ENCODE peak calls at places on chromosomes 11 and 22, in five cellular contexts. One of them, this sample, is unnamed. For H3K4me1, the result is how much of the 10 kb centered on the place peaks cover.

GRCh38 chr11:2943711-2944118 is 14.5 kb upstream of the PHLDA2 start:
- DNase-seq in endothelial cell of umbilical vein: no peak
- DNase-seq in mammary epithelial cell: no peak
- DNase-seq in hepatocyte: no peak
- DNase-seq in OCI-LY7: no peak
- DNase-seq in this sample: no peak

GRCh38 chr11:42524534-42525227 is 787.1 kb upstream of the API5 start:
- DNase-seq in hepatocyte: peak
- DNase-seq in mammary epithelial cell: peak
- DNase-seq in OCI-LY7: peak
- DNase-seq in endothelial cell of umbilical vein: peak
- DNase-seq in this sample: peak

GRCh38 chr11:44177905-44178304 is 82.4 kb downstream of the EXT2 start:
- DNase-seq in hepatocyte: no peak
- DNase-seq in endothelial cell of umbilical vein: no peak
- DNase-seq in mammary epithelial cell: no peak
- DNase-seq in OCI-LY7: no peak
- DNase-seq in this sample: peak

GRCh38 chr11:69396051-69396947 is 85.2 kb upstream of the LINC01488 start:
- DNase-seq in mammary epithelial cell: no peak
- DNase-seq in endothelial cell of umbilical vein: no peak
- DNase-seq in hepatocyte: no peak
- DNase-seq in OCI-LY7: no peak
- DNase-seq in this sample: no peak

GRCh38 chr22:47001288-47001687 is 238.8 kb downstream of the TBC1D22A start:
- DNase-seq in endothelial cell of umbilical vein: no peak
- DNase-seq in hepatocyte: no peak
- DNase-seq in mammary epithelial cell: no peak
- DNase-seq in OCI-LY7: no peak
- DNase-seq in this sample: no peak

GRCh38 chr11:121180183-121180582 is 79.1 kb downstream of the TECTA start:
- DNase-seq in hepatocyte: no peak
- DNase-seq in mammary epithelial cell: no peak
- DNase-seq in OCI-LY7: no peak
- DNase-seq in endothelial cell of umbilical vein: no peak
- DNase-seq in this sample: no peak

GRCh38 chr11:16154715-16155396 is 201.5 kb downstream of the SOX6 start:
- DNase-seq in OCI-LY7: no peak
- DNase-seq in endothelial cell of umbilical vein: no peak
- DNase-seq in mammary epithelial cell: peak
- DNase-seq in hepatocyte: peak
- DNase-seq in this sample: no peak

GRCh38 chr22:49568751-49569285 is 258.9 kb downstream of the BRD1 start:
- DNase-seq in hepatocyte: no peak
- DNase-seq in OCI-LY7: no peak
- DNase-seq in endothelial cell of umbilical vein: no peak
- DNase-seq in mammary epithelial cell: no peak
- DNase-seq in this sample: no peak

GRCh38 chr11:46541593-46542371 is 52.0 kb downstream of the AMBRA1 start:
- DNase-seq in OCI-LY7: no peak
- DNase-seq in mammary epithelial cell: no peak
- DNase-seq in hepatocyte: no peak
- DNase-seq in endothelial cell of umbilical vein: no peak
- DNase-seq in this sample: no peak

GRCh38 chr11:126917531-126918204 is 82.9 kb downstream of the KIRREL3 start:
- DNase-seq in hepatocyte: peak
- DNase-seq in mammary epithelial cell: peak
- DNase-seq in OCI-LY7: no peak
- DNase-seq in endothelial cell of umbilical vein: no peak
- DNase-seq in this sample: peak

GRCh38 chr11:126477526-126478275 is 122.2 kb downstream of the ST3GAL4 start:
- DNase-seq in endothelial cell of umbilical vein: no peak
- DNase-seq in hepatocyte: no peak
- DNase-seq in mammary epithelial cell: no peak
- DNase-seq in OCI-LY7: no peak
- DNase-seq in this sample: no peak

GRCh38 chr11:119699227-119699626 is 29.8 kb downstream of the NECTIN1 start:
- DNase-seq in OCI-LY7: no peak
- DNase-seq in endothelial cell of umbilical vein: no peak
- DNase-seq in mammary epithelial cell: peak
- DNase-seq in hepatocyte: peak
- DNase-seq in this sample: peak

GRCh38 chr11:97060184-97060583 is 670.4 kb downstream of the JRKL start:
- DNase-seq in OCI-LY7: no peak
- DNase-seq in endothelial cell of umbilical vein: no peak
- DNase-seq in hepatocyte: no peak
- DNase-seq in mammary epithelial cell: no peak
- DNase-seq in this sample: no peak

GRCh38 chr11:116529681-116530080 is 243.1 kb downstream of the BUD13 start:
- DNase-seq in mammary epithelial cell: no peak
- DNase-seq in OCI-LY7: no peak
- DNase-seq in endothelial cell of umbilical vein: no peak
- DNase-seq in hepatocyte: no peak
- DNase-seq in this sample: no peak

GRCh38 chr22:43305806-43306205 is 37.4 kb downstream of the SCUBE1 start:
- DNase-seq in OCI-LY7: no peak
- DNase-seq in hepatocyte: no peak
- DNase-seq in endothelial cell of umbilical vein: no peak
- DNase-seq in mammary epithelial cell: no peak
- DNase-seq in this sample: no peak

GRCh38 chr11:67441082-67441683 is 2.1 kb downstream of the CORO1B start:
- DNase-seq in hepatocyte: no peak
- DNase-seq in endothelial cell of umbilical vein: no peak
- DNase-seq in OCI-LY7: peak
- DNase-seq in mammary epithelial cell: no peak
- DNase-seq in this sample: no peak

GRCh38 chr11:8341966-8342365 is 78.3 kb upstream of the LMO1 start:
- DNase-seq in endothelial cell of umbilical vein: no peak
- DNase-seq in OCI-LY7: no peak
- DNase-seq in mammary epithelial cell: no peak
- DNase-seq in hepatocyte: no peak
- DNase-seq in this sample: no peak

GRCh38 chr11:11171854-11172253 is 181.2 kb downstream of the CSNK2A3 start:
- DNase-seq in endothelial cell of umbilical vein: no peak
- DNase-seq in mammary epithelial cell: no peak
- DNase-seq in hepatocyte: no peak
- DNase-seq in OCI-LY7: peak
- DNase-seq in this sample: peak

GRCh38 chr11:26297179-26297970 is 34.6 kb upstream of the ANO3 start:
- DNase-seq in mammary epithelial cell: peak
- DNase-seq in hepatocyte: peak
- DNase-seq in OCI-LY7: peak
- DNase-seq in endothelial cell of umbilical vein: peak
- DNase-seq in this sample: peak

GRCh38 chr22:32823024-32823730 is 21.7 kb downstream of the TIMP3 start:
- DNase-seq in mammary epithelial cell: no peak
- DNase-seq in OCI-LY7: peak
- DNase-seq in endothelial cell of umbilical vein: no peak
- DNase-seq in hepatocyte: peak
- DNase-seq in this sample: peak

GRCh38 chr11:3165152-3165705 is at the start of gene OSBPL5:
- DNase-seq in mammary epithelial cell: peak
- DNase-seq in hepatocyte: peak
- DNase-seq in OCI-LY7: peak
- DNase-seq in endothelial cell of umbilical vein: peak
- DNase-seq in this sample: peak

GRCh38 chr11:102762414-102762813 is 18.0 kb downstream of the MMP10 start:
- DNase-seq in endothelial cell of umbilical vein: peak
- DNase-seq in hepatocyte: no peak
- DNase-seq in mammary epithelial cell: peak
- DNase-seq in OCI-LY7: no peak
- DNase-seq in this sample: peak

GRCh38 chr22:46699091-46699490 is 39.0 kb downstream of the CERK start:
- DNase-seq in OCI-LY7: no peak
- DNase-seq in hepatocyte: no peak
- DNase-seq in endothelial cell of umbilical vein: no peak
- DNase-seq in mammary epithelial cell: no peak
- DNase-seq in this sample: no peak

GRCh38 chr11:69819541-69820070 is 390 bp upstream of the FGF3 start:
- DNase-seq in OCI-LY7: no peak
- DNase-seq in endothelial cell of umbilical vein: no peak
- DNase-seq in hepatocyte: no peak
- DNase-seq in mammary epithelial cell: no peak
- DNase-seq in this sample: no peak

GRCh38 chr11:40321537-40321936 is 1137.9 kb downstream of the LRRC4C start:
- DNase-seq in hepatocyte: no peak
- DNase-seq in endothelial cell of umbilical vein: no peak
- DNase-seq in mammary epithelial cell: no peak
- DNase-seq in OCI-LY7: no peak
- DNase-seq in this sample: no peak

GRCh38 chr11:2375341-2375853 is 1.7 kb upstream of the CD81 start:
- DNase-seq in OCI-LY7: no peak
- DNase-seq in endothelial cell of umbilical vein: no peak
- DNase-seq in hepatocyte: no peak
- DNase-seq in mammary epithelial cell: no peak
- DNase-seq in this sample: no peak

GRCh38 chr11:129249351-129249750 is 57.2 kb upstream of the ARHGAP32 start:
- DNase-seq in endothelial cell of umbilical vein: no peak
- DNase-seq in mammary epithelial cell: peak
- DNase-seq in OCI-LY7: no peak
- DNase-seq in hepatocyte: no peak
- DNase-seq in this sample: peak

GRCh38 chr22:44613196-44613595 is 88.8 kb upstream of the PRR5 start:
- DNase-seq in endothelial cell of umbilical vein: no peak
- DNase-seq in hepatocyte: no peak
- DNase-seq in OCI-LY7: no peak
- DNase-seq in mammary epithelial cell: no peak
- DNase-seq in this sample: no peak

GRCh38 chr11:13216019-13217006 is 61.3 kb upstream of the BMAL1 start:
- DNase-seq in endothelial cell of umbilical vein: peak
- DNase-seq in mammary epithelial cell: peak
- DNase-seq in OCI-LY7: no peak
- DNase-seq in hepatocyte: peak
- DNase-seq in this sample: peak

GRCh38 chr11:18324381-18324780 is 2.0 kb downstream of the GTF2H1 start:
- DNase-seq in mammary epithelial cell: no peak
- DNase-seq in OCI-LY7: peak
- DNase-seq in endothelial cell of umbilical vein: no peak
- DNase-seq in hepatocyte: no peak
- DNase-seq in this sample: no peak
- H3K4me1 ChIP-seq in mammary epithelial cell: under half
- H3K4me1 ChIP-seq in OCI-LY7: under half
- H3K4me1 ChIP-seq in endothelial cell of umbilical vein: under half
- H3K4me1 ChIP-seq in hepatocyte: under half
- H3K4me1 ChIP-seq in this sample: under half

GRCh38 chr11:105111145-105111944 is 28.2 kb downstream of the CARD18 start:
- DNase-seq in endothelial cell of umbilical vein: no peak
- DNase-seq in mammary epithelial cell: no peak
- DNase-seq in OCI-LY7: no peak
- DNase-seq in hepatocyte: no peak
- DNase-seq in this sample: no peak
- H2AFZ ChIP-seq in endothelial cell of umbilical vein: peak
- H2AFZ ChIP-seq in mammary epithelial cell: no peak
- H2AFZ ChIP-seq in OCI-LY7: no peak
- H2AFZ ChIP-seq in hepatocyte: no peak
- H2AFZ ChIP-seq in this sample: no peak

DNA sequence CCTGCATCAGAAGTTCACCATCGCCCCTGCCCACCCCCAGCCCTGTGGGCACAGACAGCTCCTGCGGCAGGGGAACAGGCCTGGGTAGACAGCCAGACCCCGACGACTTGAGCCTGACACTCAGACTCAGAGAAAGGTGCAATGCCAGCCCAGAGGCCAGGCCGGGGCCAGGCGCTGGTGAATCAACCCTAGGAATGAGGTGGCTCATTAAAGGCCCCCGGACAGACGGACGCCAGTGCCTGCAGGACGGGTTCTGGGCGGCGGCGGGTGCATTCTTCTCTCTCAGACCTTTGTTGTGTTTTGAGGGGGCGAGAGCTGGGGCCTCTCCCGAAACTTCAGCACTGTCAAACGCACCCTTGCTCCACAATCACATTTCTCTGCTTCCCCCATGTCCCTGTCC is 5.6 kb downstream of the OVOL1 start:
- DNase-seq in hepatocyte: peak
- DNase-seq in endothelial cell of umbilical vein: no peak
- DNase-seq in mammary epithelial cell: peak
- DNase-seq in OCI-LY7: no peak
- DNase-seq in this sample: no peak
- H3K4me1 ChIP-seq in hepatocyte: under half
- H3K4me1 ChIP-seq in endothelial cell of umbilical vein: under half
- H3K4me1 ChIP-seq in mammary epithelial cell: under half
- H3K4me1 ChIP-seq in OCI-LY7: under half
- H3K4me1 ChIP-seq in this sample: under half

DNA sequence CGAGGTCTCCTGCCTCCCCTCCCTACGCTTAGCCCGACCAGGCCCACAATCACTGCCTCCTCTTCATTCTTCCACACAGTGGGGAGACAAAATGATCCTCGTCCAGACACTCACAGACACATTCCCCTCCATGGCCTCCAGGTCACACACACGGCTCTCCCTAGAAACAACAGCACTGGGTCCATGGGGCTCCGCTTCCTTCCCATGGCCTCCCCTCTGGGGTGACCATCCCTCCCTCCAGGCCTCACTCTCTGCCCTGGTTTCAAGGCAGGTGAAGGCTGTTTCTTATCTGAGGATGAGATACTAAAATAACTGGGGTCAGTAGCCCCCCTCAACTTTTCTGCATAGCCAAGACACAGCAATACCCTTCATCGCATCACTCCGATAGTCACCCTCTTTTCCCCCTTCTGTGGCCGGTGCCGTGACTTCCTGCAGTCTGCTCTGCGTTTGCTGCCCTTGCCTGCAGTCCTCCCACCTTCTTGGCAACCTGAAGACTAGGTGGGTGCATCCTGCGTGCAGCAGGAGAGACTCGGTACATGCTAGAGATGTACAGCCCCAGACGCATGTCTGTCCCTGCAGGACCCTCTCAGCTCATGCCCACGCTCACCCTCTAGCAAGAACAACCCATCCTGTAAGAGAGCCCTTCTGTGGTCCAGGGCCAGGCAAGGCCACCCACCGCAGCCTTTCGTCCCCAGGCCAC is 55.8 kb downstream of the CD6 start:
- DNase-seq in mammary epithelial cell: no peak
- DNase-seq in OCI-LY7: no peak
- DNase-seq in hepatocyte: no peak
- DNase-seq in endothelial cell of umbilical vein: no peak
- DNase-seq in this sample: no peak
- H2AFZ ChIP-seq in mammary epithelial cell: no peak
- H2AFZ ChIP-seq in OCI-LY7: no peak
- H2AFZ ChIP-seq in hepatocyte: no peak
- H2AFZ ChIP-seq in endothelial cell of umbilical vein: no peak
- H2AFZ ChIP-seq in this sample: no peak

DNA sequence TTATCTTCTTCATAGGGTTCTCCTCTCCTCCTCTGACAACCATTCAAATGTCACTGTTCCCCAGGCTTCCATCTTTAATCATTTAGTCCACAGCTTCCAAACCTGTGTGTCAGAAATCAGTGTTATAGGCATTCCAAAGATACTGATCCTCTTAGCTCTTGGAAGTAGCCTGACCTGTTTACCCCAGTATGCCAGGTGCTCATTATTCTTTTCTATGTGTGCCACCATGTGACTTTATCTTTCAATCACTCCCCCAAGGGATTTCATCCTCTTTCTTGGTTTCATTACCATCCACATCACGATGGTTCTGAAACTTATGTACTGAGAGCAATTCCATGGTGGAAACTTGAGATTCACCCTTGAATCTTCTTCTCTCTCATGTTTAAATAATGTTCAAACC is 7.6 kb downstream of the POU2AF2 start:
- DNase-seq in endothelial cell of umbilical vein: no peak
- DNase-seq in mammary epithelial cell: no peak
- DNase-seq in hepatocyte: no peak
- DNase-seq in OCI-LY7: peak
- DNase-seq in this sample: no peak
- H3K4me1 ChIP-seq in endothelial cell of umbilical vein: under half
- H3K4me1 ChIP-seq in mammary epithelial cell: under half
- H3K4me1 ChIP-seq in hepatocyte: under half
- H3K4me1 ChIP-seq in OCI-LY7: under half
- H3K4me1 ChIP-seq in this sample: under half

GRCh38 chr22:37818397-37819099 is 4.6 kb upstream of the GALR3 start:
- DNase-seq in mammary epithelial cell: peak
- DNase-seq in endothelial cell of umbilical vein: peak
- DNase-seq in OCI-LY7: peak
- DNase-seq in hepatocyte: peak
- DNase-seq in this sample: peak
- H2AFZ ChIP-seq in mammary epithelial cell: peak
- H2AFZ ChIP-seq in endothelial cell of umbilical vein: peak
- H2AFZ ChIP-seq in OCI-LY7: no peak
- H2AFZ ChIP-seq in hepatocyte: peak
- H2AFZ ChIP-seq in this sample: peak